ENCODE peak calls at places on chromosomes 13 and 19, in four cellular contexts. One of them, this sample, is unnamed.
A peak's percentile ranks its signal among the peaks of the same experiment; 100 is the strongest.

GRCh38 chr19:13212759-13213330 is 62.6 kb downstream of the IER2 start:
- DNase-seq in heart left ventricle: peak; percentile 80
- DNase-seq in PC-9: peak; percentile 60
- DNase-seq in tibial artery: no peak
- DNase-seq in this sample: peak; percentile 61

GRCh38 chr13:34935841-34936240 is 6.2 kb upstream of the NBEA start:
- DNase-seq in heart left ventricle: no peak
- DNase-seq in PC-9: no peak
- DNase-seq in tibial artery: no peak
- DNase-seq in this sample: no peak

GRCh38 chr19:39595950-39596349 is 6.4 kb upstream of the LGALS13 start:
- DNase-seq in heart left ventricle: no peak
- DNase-seq in PC-9: no peak
- DNase-seq in tibial artery: no peak
- DNase-seq in this sample: peak; percentile 12

GRCh38 chr19:41774515-41774980 is 19.2 kb downstream of the CEACAM6 start:
- DNase-seq in heart left ventricle: no peak
- DNase-seq in PC-9: peak; percentile 90
- DNase-seq in tibial artery: no peak
- DNase-seq in this sample: peak; percentile 95

GRCh38 chr13:50079278-50080157 is 64.3 kb downstream of the KCNRG start:
- DNase-seq in heart left ventricle: no peak
- DNase-seq in PC-9: no peak
- DNase-seq in tibial artery: no peak
- DNase-seq in this sample: no peak

GRCh38 chr13:112102243-112102642 is 35.3 kb downstream of the SOX1 start:
- DNase-seq in heart left ventricle: no peak
- DNase-seq in PC-9: no peak
- DNase-seq in tibial artery: no peak
- DNase-seq in this sample: peak; percentile 42

GRCh38 chr19:49497047-49497789 is 984 bp downstream of the RPS11 start:
- DNase-seq in heart left ventricle: no peak
- DNase-seq in PC-9: peak; percentile 55
- DNase-seq in tibial artery: peak; percentile 73
- DNase-seq in this sample: peak; percentile 56

GRCh38 chr13:109479991-109480696 is 306.2 kb downstream of the IRS2 start:
- DNase-seq in heart left ventricle: no peak
- DNase-seq in PC-9: no peak
- DNase-seq in tibial artery: peak; percentile 38
- DNase-seq in this sample: no peak

GRCh38 chr13:82654851-82655517 is 1227.3 kb downstream of the SLITRK1 start:
- DNase-seq in heart left ventricle: peak; percentile 85
- DNase-seq in PC-9: no peak
- DNase-seq in tibial artery: peak; percentile 79
- DNase-seq in this sample: peak; percentile 11

GRCh38 chr13:28636677-28637317 is 22.1 kb upstream of the POMP start:
- DNase-seq in heart left ventricle: no peak
- DNase-seq in PC-9: peak; percentile 36
- DNase-seq in tibial artery: peak; percentile 33
- DNase-seq in this sample: peak; percentile 45

GRCh38 chr13:93927431-93927830 is 552.1 kb downstream of the DCT start:
- DNase-seq in heart left ventricle: no peak
- DNase-seq in PC-9: no peak
- DNase-seq in tibial artery: no peak
- DNase-seq in this sample: no peak

GRCh38 chr19:43688059-43688763 is 18.2 kb upstream of the PLAUR start:
- DNase-seq in heart left ventricle: no peak
- DNase-seq in PC-9: no peak
- DNase-seq in tibial artery: no peak
- DNase-seq in this sample: no peak

GRCh38 chr19:17860331-17860992 is 752 bp downstream of the RPL18A start:
- DNase-seq in heart left ventricle: no peak
- DNase-seq in PC-9: no peak
- DNase-seq in tibial artery: no peak
- DNase-seq in this sample: no peak

GRCh38 chr19:33505168-33505567 is 16.4 kb downstream of the PEPD start:
- DNase-seq in heart left ventricle: no peak
- DNase-seq in PC-9: no peak
- DNase-seq in tibial artery: no peak
- DNase-seq in this sample: no peak

GRCh38 chr13:54484166-54484565 is 1455.6 kb downstream of the OLFM4 start:
- DNase-seq in heart left ventricle: no peak
- DNase-seq in PC-9: no peak
- DNase-seq in tibial artery: no peak
- DNase-seq in this sample: no peak

GRCh38 chr13:73672492-73672891 is 461.7 kb downstream of the KLF12 start:
- DNase-seq in heart left ventricle: no peak
- DNase-seq in PC-9: no peak
- DNase-seq in tibial artery: no peak
- DNase-seq in this sample: no peak

GRCh38 chr13:73681015-73681414 is 453.2 kb downstream of the KLF12 start:
- DNase-seq in heart left ventricle: no peak
- DNase-seq in PC-9: no peak
- DNase-seq in tibial artery: no peak
- DNase-seq in this sample: no peak

GRCh38 chr13:73673931-73674330 is 460.3 kb downstream of the KLF12 start:
- DNase-seq in heart left ventricle: no peak
- DNase-seq in PC-9: no peak
- DNase-seq in tibial artery: no peak
- DNase-seq in this sample: no peak

GRCh38 chr13:73677041-73677589 is 457.1 kb downstream of the KLF12 start:
- DNase-seq in heart left ventricle: no peak
- DNase-seq in PC-9: peak; percentile 10
- DNase-seq in tibial artery: no peak
- DNase-seq in this sample: peak; percentile 75

GRCh38 chr13:73676550-73677040 is 457.6 kb downstream of the KLF12 start:
- DNase-seq in heart left ventricle: no peak
- DNase-seq in PC-9: no peak
- DNase-seq in tibial artery: no peak
- DNase-seq in this sample: no peak
- H3K27ac ChIP-seq in heart left ventricle: no peak overlapping the region
- H3K27ac ChIP-seq in PC-9: no peak overlapping the region
- H3K27ac ChIP-seq in tibial artery: no peak overlapping the region
- H3K27ac ChIP-seq in this sample: no peak overlapping the region

GRCh38 chr19:7639863-7640348 is 3.0 kb downstream of the STXBP2 start:
- DNase-seq in heart left ventricle: no peak
- DNase-seq in PC-9: no peak
- DNase-seq in tibial artery: no peak
- DNase-seq in this sample: no peak

GRCh38 chr19:7638802-7639465 is 2.0 kb downstream of the STXBP2 start:
- DNase-seq in heart left ventricle: no peak
- DNase-seq in PC-9: no peak
- DNase-seq in tibial artery: no peak
- DNase-seq in this sample: no peak

GRCh38 chr19:7642295-7643046 is 5.6 kb downstream of the STXBP2 start:
- DNase-seq in heart left ventricle: no peak
- DNase-seq in PC-9: no peak
- DNase-seq in tibial artery: no peak
- DNase-seq in this sample: no peak

GRCh38 chr19:7640803-7641202 is 3.9 kb downstream of the STXBP2 start:
- DNase-seq in heart left ventricle: no peak
- DNase-seq in PC-9: no peak
- DNase-seq in tibial artery: no peak
- DNase-seq in this sample: no peak

DNA sequence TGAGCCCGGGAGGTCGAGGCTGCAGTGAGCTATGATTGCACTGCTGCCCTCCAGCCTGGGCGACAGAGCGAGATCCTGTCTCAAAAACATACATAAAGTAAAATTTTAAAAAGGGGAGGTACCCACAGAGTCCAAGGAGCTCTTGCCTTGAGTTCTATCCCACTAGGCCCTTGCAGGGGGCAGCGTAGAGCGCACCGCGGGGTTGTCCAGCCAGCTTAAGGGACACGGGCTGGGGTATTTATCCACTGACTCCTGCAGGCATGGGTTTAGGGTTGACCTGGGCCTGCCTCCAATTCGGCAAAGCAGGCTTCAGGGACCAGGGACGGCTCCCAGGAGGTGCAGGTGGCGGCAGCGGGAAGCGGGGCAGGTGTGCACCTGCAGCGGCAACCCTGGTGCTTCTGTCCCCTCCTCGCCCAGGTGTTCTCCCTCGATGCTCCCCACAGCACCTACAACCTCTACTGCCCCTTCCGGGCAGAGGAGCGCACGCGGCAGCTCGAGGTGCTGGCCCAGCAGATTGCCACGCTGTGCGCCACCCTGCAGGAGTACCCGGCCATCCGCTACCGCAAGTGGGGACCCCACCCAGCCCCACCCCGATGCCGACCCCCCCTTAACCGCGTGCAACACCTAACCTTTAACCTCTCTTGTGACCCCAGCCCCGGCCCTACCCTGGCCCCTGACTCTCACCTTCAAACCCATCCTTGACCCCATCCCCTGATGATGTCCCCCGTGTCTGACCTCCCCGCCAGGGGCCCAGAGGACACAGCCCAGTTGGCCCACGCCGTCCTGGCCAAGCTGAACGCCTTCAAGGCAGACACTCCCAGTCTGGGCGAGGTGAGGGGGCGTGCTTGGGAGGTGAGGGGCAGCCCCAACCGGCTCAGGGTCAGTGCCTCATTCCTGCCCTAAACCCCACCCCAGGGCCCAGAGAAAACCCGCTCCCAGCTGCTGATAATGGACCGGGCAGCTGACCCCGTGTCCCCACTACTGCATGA is 4.7 kb downstream of the STXBP2 start:
- DNase-seq in heart left ventricle: peak; percentile 42
- DNase-seq in PC-9: no peak
- DNase-seq in tibial artery: no peak
- DNase-seq in this sample: no peak
- TF ChIP-seq CTCF in heart left ventricle: no peak
- TF ChIP-seq CTCF in PC-9: no peak
- TF ChIP-seq CTCF in tibial artery: no peak
- TF ChIP-seq CTCF in this sample: no peak

DNA sequence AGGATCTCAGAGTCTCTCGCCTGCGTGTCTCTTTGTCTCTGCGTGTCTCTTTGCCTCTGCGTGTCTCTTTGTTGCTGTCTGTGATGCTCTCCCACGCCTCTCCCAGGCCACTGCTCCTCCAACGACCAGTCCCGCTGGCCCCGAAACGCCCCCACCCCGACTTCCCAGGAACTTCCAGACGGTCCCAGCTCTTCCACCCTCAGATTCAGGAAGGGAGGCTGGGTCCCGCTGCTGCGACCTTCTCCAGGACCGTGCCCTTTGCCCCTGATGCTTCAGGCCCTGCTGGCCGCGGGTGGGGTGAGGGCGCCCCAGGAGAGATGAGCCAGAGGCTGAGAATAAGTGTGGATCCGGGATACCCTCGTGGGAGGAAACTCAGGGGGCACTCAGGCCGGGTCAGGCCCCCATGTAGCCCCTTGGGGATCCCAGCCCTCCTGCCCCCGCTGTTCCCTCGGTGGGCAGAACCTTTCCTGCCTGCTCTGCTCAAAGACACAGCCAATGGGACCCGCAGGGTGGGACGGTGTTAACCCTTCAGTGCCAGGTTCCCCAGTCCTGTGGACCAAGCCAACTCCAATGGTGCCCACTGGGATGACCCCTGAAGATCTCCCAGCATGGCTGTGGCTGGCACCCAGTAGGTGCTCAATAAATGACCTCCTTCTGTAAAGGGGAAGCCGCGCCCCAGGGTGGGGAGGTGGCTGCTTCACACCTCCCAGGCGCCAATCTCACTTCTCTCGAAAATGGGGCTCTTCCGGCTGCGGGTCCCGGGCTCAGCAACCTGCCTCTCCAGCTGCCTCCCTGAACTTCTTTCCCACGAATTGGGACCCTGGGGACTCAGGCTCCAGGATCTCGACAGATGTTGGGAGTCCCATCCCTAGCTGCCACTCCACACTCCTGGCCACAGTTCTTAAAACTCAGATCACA is 1.5 kb upstream of the S1PR5 start:
- DNase-seq in heart left ventricle: no peak
- DNase-seq in PC-9: no peak
- DNase-seq in tibial artery: no peak
- DNase-seq in this sample: no peak
- H3K27ac ChIP-seq in heart left ventricle: no peak overlapping the region
- H3K27ac ChIP-seq in PC-9: no peak overlapping the region
- H3K27ac ChIP-seq in tibial artery: no peak overlapping the region
- H3K27ac ChIP-seq in this sample: peak overlapping the region; percentile 91

DNA sequence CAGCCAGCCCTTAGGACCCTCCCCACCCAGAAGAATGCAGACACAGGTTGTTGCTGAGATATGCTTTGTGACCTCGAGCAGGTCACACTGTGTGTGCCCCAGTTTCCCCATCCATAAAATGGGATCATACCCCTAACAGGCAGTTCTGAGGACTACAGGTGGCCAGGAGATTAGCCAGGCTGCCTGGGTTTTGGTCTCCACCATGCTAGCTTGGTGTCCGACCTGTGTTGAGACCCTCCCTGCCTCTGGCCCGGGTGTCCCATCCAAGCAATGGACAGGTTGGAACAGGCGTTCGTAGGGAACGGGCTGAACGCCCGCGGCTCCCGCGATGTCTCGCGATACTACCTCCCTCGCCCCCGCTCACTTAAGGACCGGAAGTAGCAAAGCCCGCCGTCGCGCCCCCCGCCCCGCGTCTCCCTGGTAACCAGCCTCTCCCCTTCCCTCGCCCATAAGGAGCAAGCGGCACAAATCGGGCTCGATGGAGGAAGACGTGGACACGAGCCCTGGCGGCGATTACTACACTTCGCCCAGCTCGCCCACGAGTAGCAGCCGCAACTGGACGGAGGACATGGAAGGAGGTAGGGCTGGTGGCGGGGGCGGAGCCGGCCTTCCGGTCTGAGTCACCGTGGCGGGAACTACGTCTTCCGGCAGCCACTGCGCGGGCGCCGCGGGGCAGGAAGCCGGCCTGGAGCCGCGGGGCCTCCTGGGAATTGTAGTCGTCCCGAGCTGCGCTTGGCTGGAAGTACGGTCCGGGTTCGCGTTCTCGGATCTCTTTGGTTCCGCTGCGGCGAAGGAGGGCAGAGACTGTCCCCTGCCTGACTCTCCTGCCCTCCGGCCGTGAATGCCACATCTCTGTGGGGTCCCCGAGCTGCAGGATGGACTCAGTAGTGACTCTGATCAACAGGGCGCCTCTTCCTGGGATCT is 45.4 kb downstream of the SMIM24 start:
- DNase-seq in heart left ventricle: peak; percentile 98
- DNase-seq in PC-9: peak; percentile 90
- DNase-seq in tibial artery: peak; percentile 95
- DNase-seq in this sample: peak; percentile 95
- TF ChIP-seq CTCF in heart left ventricle: no peak
- TF ChIP-seq CTCF in PC-9: no peak
- TF ChIP-seq CTCF in tibial artery: peak; percentile 13
- TF ChIP-seq CTCF in this sample: no peak

GRCh38 chr19:30690525-30690924 is 318.3 kb downstream of the ZNF536 start:
- DNase-seq in heart left ventricle: no peak
- DNase-seq in PC-9: no peak
- DNase-seq in tibial artery: no peak
- DNase-seq in this sample: no peak
- H3K27ac ChIP-seq in heart left ventricle: no peak overlapping the region
- H3K27ac ChIP-seq in PC-9: no peak overlapping the region
- H3K27ac ChIP-seq in tibial artery: no peak overlapping the region
- H3K27ac ChIP-seq in this sample: no peak overlapping the region

This sample was measured in RWPE1.